ENCODE peak calls at places on chromosomes 6 and 20, in six cellular contexts. N is hepatocyte; K is CD8-positive, alpha-beta memory T cell; R is effector memory CD4-positive, alpha-beta T cell; H is endothelial cell of umbilical vein; T is lower lobe of right lung. G is an unnamed sample. For H3K4me1, the result is how much of the 10 kb centered on the place peaks cover.

GRCh38 chr6:73558624-73559398 is 38.0 kb upstream of the EEF1A1 start:
- DNase-seq in R (no peak), T (no peak), H (no peak), K (no peak), N (no peak), G (no peak)

GRCh38 chr6:88815491-88815890 is 147.9 kb downstream of the RNGTT start:
- DNase-seq in N (no peak), K (no peak), R (no peak), T (no peak), H (peak), G (no peak)

GRCh38 chr20:18267815-18268214 is 20.5 kb upstream of the ZNF133 start:
- DNase-seq in N (no peak), T (no peak), R (no peak), H (peak), K (no peak), G (no peak)

GRCh38 chr20:11544029-11544678 is 373.5 kb upstream of the BTBD3 start:
- DNase-seq in H (peak), K (no peak), N (peak), T (no peak), R (no peak), G (peak)

GRCh38 chr20:11124849-11125505 is 451.2 kb upstream of the JAG1 start:
- DNase-seq in R (no peak), T (no peak), N (no peak), H (peak), K (no peak), G (peak)

GRCh38 chr20:39800111-39800510 is 838.0 kb downstream of the DHX35 start:
- DNase-seq in R (no peak), N (no peak), K (no peak), H (no peak), T (no peak), G (no peak)

GRCh38 chr6:15816661-15817060 is 153.8 kb upstream of the DTNBP1 start:
- DNase-seq in N (no peak), H (no peak), R (no peak), K (no peak), T (no peak), G (no peak)

GRCh38 chr6:11772109-11772830 is 6.3 kb downstream of the ADTRP start:
- DNase-seq in T (no peak), K (no peak), H (peak), N (peak), R (no peak), G (no peak)

DNA sequence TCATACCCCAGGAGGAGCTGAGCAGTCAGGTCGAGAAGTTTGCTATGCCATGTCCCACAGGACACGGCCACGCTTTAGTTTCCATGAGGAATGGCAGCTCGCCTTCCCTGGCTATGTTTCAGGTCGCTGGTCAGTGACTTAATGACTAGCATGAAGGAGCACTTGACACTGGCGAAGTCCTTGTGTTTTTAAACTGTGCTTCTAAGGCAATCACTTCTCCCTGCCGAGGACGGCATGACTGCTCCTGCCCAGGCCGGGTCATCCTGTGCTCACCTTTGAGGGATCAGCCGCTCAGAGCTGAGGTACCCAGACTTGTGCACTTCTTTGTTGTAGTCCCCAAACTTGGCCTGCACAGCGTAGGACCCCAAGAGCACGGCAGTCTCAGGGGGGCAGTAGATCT is 34.1 kb downstream of the EZR start:
- DNase-seq in R (no peak), H (no peak), K (no peak), T (no peak), N (no peak), G (no peak)
- H3K4me1 ChIP-seq in R (under half), H (under half), K (under half), T (under half), N (under half), G (under half)

GRCh38 chr20:32510601-32511357 is 74.4 kb downstream of the NOL4L start:
- DNase-seq in H (no peak), T (no peak), K (no peak), R (no peak), N (peak), G (no peak)

GRCh38 chr20:32510120-32510600 is 75.0 kb downstream of the NOL4L start:
- DNase-seq in K (no peak), H (no peak), R (no peak), T (no peak), N (peak), G (no peak)

GRCh38 chr20:32507998-32508774 is 76.9 kb downstream of the NOL4L start:
- DNase-seq in T (no peak), N (no peak), K (no peak), H (no peak), R (no peak), G (peak)

GRCh38 chr20:32508775-32509119 is 76.4 kb downstream of the NOL4L start:
- DNase-seq in N (no peak), T (no peak), H (no peak), K (no peak), R (no peak), G (no peak)

DNA sequence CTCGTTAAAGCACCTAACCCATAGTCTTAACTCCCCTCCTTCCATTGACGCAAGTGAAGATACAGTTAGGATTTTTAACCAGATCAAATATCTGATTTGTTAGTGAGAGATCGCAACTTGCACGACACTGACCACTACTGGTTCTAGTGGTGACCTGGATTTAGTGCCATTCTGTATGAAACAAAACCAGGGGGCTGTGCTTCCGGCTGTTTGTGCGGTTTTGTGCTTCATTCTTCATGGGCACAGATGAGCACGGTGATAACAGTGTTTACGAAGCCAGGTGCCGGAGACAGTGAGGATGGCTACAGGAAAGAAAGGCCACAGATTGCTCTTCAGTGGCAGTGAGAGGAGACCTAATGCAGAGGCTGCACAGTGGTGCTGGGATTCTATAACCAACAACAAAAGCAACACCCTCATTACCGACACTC is 75.5 kb downstream of the NOL4L start:
- DNase-seq in R (peak), K (peak), T (no peak), N (no peak), H (peak), G (peak)
- H3K4me3 ChIP-seq in R (peak), K (peak), T (no peak), N (no peak), H (no peak), G (no peak)

GRCh38 chr20:43178079-43178478 is 11.6 kb downstream of the PTPRT start:
- DNase-seq in K (no peak), H (no peak), N (no peak), R (no peak), T (no peak), G (no peak)
- H3K4me1 ChIP-seq in K (under half), H (under half), N (under half), R (under half), T (under half), G (under half)

GRCh38 chr6:144344651-144345050 is 59.5 kb downstream of the UTRN start:
- DNase-seq in K (no peak), R (no peak), T (no peak), H (no peak), N (no peak), G (no peak)
- H3K4me3 ChIP-seq in K (peak), R (peak), T (peak), H (peak), N (no peak), G (no peak)

DNA sequence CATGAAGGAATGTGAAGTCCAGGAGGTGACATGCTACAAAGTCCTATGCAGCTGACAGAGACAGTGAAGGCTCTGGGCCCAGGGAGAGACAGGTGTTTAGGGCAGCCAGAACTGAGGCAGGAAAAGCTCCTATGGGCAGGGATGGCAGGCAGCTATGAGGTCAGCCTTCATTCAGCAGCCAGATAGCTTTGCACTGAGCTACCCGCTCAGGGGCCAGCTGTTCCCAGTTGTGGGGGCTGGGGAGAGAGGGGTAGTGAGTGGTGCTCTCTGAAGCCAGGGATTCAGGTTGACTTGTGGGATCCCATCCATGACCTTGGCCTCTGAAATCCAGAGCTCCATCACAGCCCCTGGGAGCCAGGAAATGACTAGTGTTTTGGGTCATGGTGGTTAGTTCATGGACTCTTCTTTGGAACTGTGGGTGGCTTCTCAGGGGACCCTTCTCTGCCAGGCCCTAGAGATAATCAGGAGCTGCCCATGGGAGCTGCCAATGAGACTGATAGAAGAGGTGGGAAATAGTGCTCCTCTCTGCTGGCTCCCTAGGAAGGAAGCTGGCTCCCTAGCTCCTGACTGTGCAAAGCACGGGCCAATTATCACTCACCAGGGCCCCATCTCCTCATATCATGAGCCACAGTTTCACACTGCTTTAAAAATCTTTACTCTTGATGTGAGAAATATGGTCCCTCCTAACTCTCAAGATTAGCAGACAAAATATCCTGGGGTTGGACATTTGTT is 127.7 kb downstream of the VEGFA start:
- DNase-seq in T (no peak), R (no peak), N (no peak), H (no peak), K (no peak), G (no peak)
- H3K4me1 ChIP-seq in T (under half), R (under half), N (under half), H (under half), K (under half), G (under half)

GRCh38 chr6:3848380-3848779 is 793 bp upstream of the FAM50B start:
- DNase-seq in K (no peak), R (no peak), T (no peak), N (no peak), H (no peak), G (no peak)
- H3K4me3 ChIP-seq in K (peak), R (peak), T (peak), N (no peak), H (no peak), G (no peak)